ENCODE peak calls at places on chromosomes 16 and 17, in ten cellular contexts. One of them, this sample, is unnamed.

GRCh38 chr17:4678448-4679026 is 25.4 kb downstream of the PELP1 start:
- DNase-seq in spleen: no peak
- DNase-seq in esophagus squamous epithelium: no peak
- DNase-seq in endothelial cell: no peak
- DNase-seq in activated gamma-delta T cell treated with Interleukin-2 at 50 U/mL for 16 hours: no peak
- DNase-seq in progenitor cell of endocrine pancreas: no peak
- DNase-seq in neuronal stem cell: no peak
- DNase-seq in GM12891: no peak
- DNase-seq in cerebellar cortex: no peak
- DNase-seq in T-helper 2 cell: no peak
- DNase-seq in this sample: no peak

GRCh38 chr17:50686494-50687199 is 21.1 kb downstream of the ANKRD40 start:
- DNase-seq in T-helper 2 cell: no peak
- DNase-seq in esophagus squamous epithelium: no peak
- DNase-seq in progenitor cell of endocrine pancreas: no peak
- DNase-seq in cerebellar cortex: no peak
- DNase-seq in activated gamma-delta T cell treated with Interleukin-2 at 50 U/mL for 16 hours: no peak
- DNase-seq in spleen: no peak
- DNase-seq in neuronal stem cell: no peak
- DNase-seq in GM12891: no peak
- DNase-seq in endothelial cell: no peak
- DNase-seq in this sample: no peak

GRCh38 chr16:8885674-8886592 is 3.8 kb downstream of the LITAFD start:
- DNase-seq in esophagus squamous epithelium: no peak
- DNase-seq in T-helper 2 cell: no peak
- DNase-seq in activated gamma-delta T cell treated with Interleukin-2 at 50 U/mL for 16 hours: no peak
- DNase-seq in cerebellar cortex: no peak
- DNase-seq in spleen: peak
- DNase-seq in endothelial cell: no peak
- DNase-seq in GM12891: no peak
- DNase-seq in neuronal stem cell: no peak
- DNase-seq in progenitor cell of endocrine pancreas: no peak
- DNase-seq in this sample: no peak

GRCh38 chr17:76873856-76874255 is 5.7 kb downstream of the MGAT5B start:
- DNase-seq in activated gamma-delta T cell treated with Interleukin-2 at 50 U/mL for 16 hours: no peak
- DNase-seq in esophagus squamous epithelium: no peak
- DNase-seq in progenitor cell of endocrine pancreas: no peak
- DNase-seq in neuronal stem cell: no peak
- DNase-seq in endothelial cell: no peak
- DNase-seq in cerebellar cortex: no peak
- DNase-seq in spleen: no peak
- DNase-seq in GM12891: no peak
- DNase-seq in T-helper 2 cell: no peak
- DNase-seq in this sample: no peak

GRCh38 chr17:52237151-52237550 is 78.6 kb upstream of the CA10 start:
- DNase-seq in esophagus squamous epithelium: no peak
- DNase-seq in endothelial cell: no peak
- DNase-seq in neuronal stem cell: no peak
- DNase-seq in cerebellar cortex: no peak
- DNase-seq in activated gamma-delta T cell treated with Interleukin-2 at 50 U/mL for 16 hours: no peak
- DNase-seq in T-helper 2 cell: no peak
- DNase-seq in GM12891: no peak
- DNase-seq in spleen: no peak
- DNase-seq in progenitor cell of endocrine pancreas: no peak
- DNase-seq in this sample: no peak

GRCh38 chr16:78125112-78125844 is 25.8 kb downstream of the WWOX start:
- DNase-seq in endothelial cell: no peak
- DNase-seq in T-helper 2 cell: no peak
- DNase-seq in spleen: no peak
- DNase-seq in GM12891: no peak
- DNase-seq in activated gamma-delta T cell treated with Interleukin-2 at 50 U/mL for 16 hours: no peak
- DNase-seq in progenitor cell of endocrine pancreas: no peak
- DNase-seq in neuronal stem cell: no peak
- DNase-seq in esophagus squamous epithelium: no peak
- DNase-seq in cerebellar cortex: no peak
- DNase-seq in this sample: no peak

GRCh38 chr17:9575381-9576072 is at the start of gene STX8:
- DNase-seq in activated gamma-delta T cell treated with Interleukin-2 at 50 U/mL for 16 hours: peak
- DNase-seq in progenitor cell of endocrine pancreas: peak
- DNase-seq in GM12891: peak
- DNase-seq in esophagus squamous epithelium: peak
- DNase-seq in neuronal stem cell: peak
- DNase-seq in endothelial cell: peak
- DNase-seq in cerebellar cortex: peak
- DNase-seq in spleen: peak
- DNase-seq in T-helper 2 cell: peak
- DNase-seq in this sample: peak

GRCh38 chr16:31128711-31129567 is 6.6 kb downstream of the PRSS8 start:
- DNase-seq in spleen: peak
- DNase-seq in progenitor cell of endocrine pancreas: no peak
- DNase-seq in cerebellar cortex: no peak
- DNase-seq in GM12891: no peak
- DNase-seq in endothelial cell: no peak
- DNase-seq in T-helper 2 cell: no peak
- DNase-seq in esophagus squamous epithelium: no peak
- DNase-seq in activated gamma-delta T cell treated with Interleukin-2 at 50 U/mL for 16 hours: no peak
- DNase-seq in neuronal stem cell: no peak
- DNase-seq in this sample: no peak

GRCh38 chr17:27559996-27560481 is 70.9 kb upstream of the LGALS9 start:
- DNase-seq in endothelial cell: no peak
- DNase-seq in neuronal stem cell: no peak
- DNase-seq in T-helper 2 cell: no peak
- DNase-seq in cerebellar cortex: no peak
- DNase-seq in esophagus squamous epithelium: no peak
- DNase-seq in activated gamma-delta T cell treated with Interleukin-2 at 50 U/mL for 16 hours: no peak
- DNase-seq in progenitor cell of endocrine pancreas: no peak
- DNase-seq in spleen: peak
- DNase-seq in GM12891: no peak
- DNase-seq in this sample: no peak

GRCh38 chr17:45256114-45256966 is 5.6 kb downstream of the SPATA32 start:
- DNase-seq in neuronal stem cell: no peak
- DNase-seq in activated gamma-delta T cell treated with Interleukin-2 at 50 U/mL for 16 hours: no peak
- DNase-seq in spleen: no peak
- DNase-seq in endothelial cell: no peak
- DNase-seq in GM12891: no peak
- DNase-seq in progenitor cell of endocrine pancreas: no peak
- DNase-seq in esophagus squamous epithelium: no peak
- DNase-seq in cerebellar cortex: no peak
- DNase-seq in T-helper 2 cell: no peak
- DNase-seq in this sample: no peak

GRCh38 chr17:76163919-76164318 is 22.9 kb upstream of the FOXJ1 start:
- DNase-seq in esophagus squamous epithelium: no peak
- DNase-seq in spleen: no peak
- DNase-seq in T-helper 2 cell: no peak
- DNase-seq in neuronal stem cell: no peak
- DNase-seq in activated gamma-delta T cell treated with Interleukin-2 at 50 U/mL for 16 hours: no peak
- DNase-seq in GM12891: no peak
- DNase-seq in cerebellar cortex: no peak
- DNase-seq in endothelial cell: no peak
- DNase-seq in progenitor cell of endocrine pancreas: no peak
- DNase-seq in this sample: no peak

GRCh38 chr16:87853411-87854052 is 15.8 kb downstream of the SLC7A5 start:
- DNase-seq in progenitor cell of endocrine pancreas: peak
- DNase-seq in activated gamma-delta T cell treated with Interleukin-2 at 50 U/mL for 16 hours: peak
- DNase-seq in spleen: peak
- DNase-seq in cerebellar cortex: peak
- DNase-seq in GM12891: peak
- DNase-seq in neuronal stem cell: peak
- DNase-seq in T-helper 2 cell: peak
- DNase-seq in endothelial cell: peak
- DNase-seq in esophagus squamous epithelium: peak
- DNase-seq in this sample: peak

GRCh38 chr16:89623511-89624232 is 10.2 kb downstream of the DPEP1 start:
- DNase-seq in T-helper 2 cell: no peak
- DNase-seq in spleen: no peak
- DNase-seq in neuronal stem cell: no peak
- DNase-seq in progenitor cell of endocrine pancreas: no peak
- DNase-seq in activated gamma-delta T cell treated with Interleukin-2 at 50 U/mL for 16 hours: no peak
- DNase-seq in GM12891: no peak
- DNase-seq in cerebellar cortex: no peak
- DNase-seq in esophagus squamous epithelium: no peak
- DNase-seq in endothelial cell: peak
- DNase-seq in this sample: no peak

GRCh38 chr16:74738134-74738541 is 36.5 kb downstream of the FA2H start:
- DNase-seq in progenitor cell of endocrine pancreas: no peak
- DNase-seq in cerebellar cortex: no peak
- DNase-seq in activated gamma-delta T cell treated with Interleukin-2 at 50 U/mL for 16 hours: no peak
- DNase-seq in esophagus squamous epithelium: no peak
- DNase-seq in spleen: no peak
- DNase-seq in T-helper 2 cell: no peak
- DNase-seq in endothelial cell: no peak
- DNase-seq in neuronal stem cell: no peak
- DNase-seq in GM12891: no peak
- DNase-seq in this sample: no peak

GRCh38 chr17:48520631-48521045 is 10.2 kb downstream of the HOXB1 start:
- DNase-seq in GM12891: no peak
- DNase-seq in progenitor cell of endocrine pancreas: no peak
- DNase-seq in esophagus squamous epithelium: no peak
- DNase-seq in neuronal stem cell: no peak
- DNase-seq in cerebellar cortex: no peak
- DNase-seq in T-helper 2 cell: no peak
- DNase-seq in endothelial cell: no peak
- DNase-seq in spleen: no peak
- DNase-seq in activated gamma-delta T cell treated with Interleukin-2 at 50 U/mL for 16 hours: no peak
- DNase-seq in this sample: no peak

GRCh38 chr16:70772493-70772892 is 28.5 kb downstream of the VAC14 start:
- DNase-seq in progenitor cell of endocrine pancreas: no peak
- DNase-seq in T-helper 2 cell: no peak
- DNase-seq in cerebellar cortex: no peak
- DNase-seq in esophagus squamous epithelium: no peak
- DNase-seq in GM12891: no peak
- DNase-seq in neuronal stem cell: no peak
- DNase-seq in spleen: no peak
- DNase-seq in activated gamma-delta T cell treated with Interleukin-2 at 50 U/mL for 16 hours: no peak
- DNase-seq in endothelial cell: no peak
- DNase-seq in this sample: no peak

GRCh38 chr16:86578499-86579267 is at the start of gene FOXL1:
- DNase-seq in GM12891: no peak
- DNase-seq in cerebellar cortex: no peak
- DNase-seq in esophagus squamous epithelium: no peak
- DNase-seq in progenitor cell of endocrine pancreas: no peak
- DNase-seq in spleen: no peak
- DNase-seq in T-helper 2 cell: no peak
- DNase-seq in activated gamma-delta T cell treated with Interleukin-2 at 50 U/mL for 16 hours: no peak
- DNase-seq in neuronal stem cell: no peak
- DNase-seq in endothelial cell: peak
- DNase-seq in this sample: no peak

GRCh38 chr17:18038149-18038850 is 668 bp downstream of the ATPAF2 start:
- DNase-seq in endothelial cell: no peak
- DNase-seq in T-helper 2 cell: no peak
- DNase-seq in cerebellar cortex: peak
- DNase-seq in spleen: no peak
- DNase-seq in esophagus squamous epithelium: no peak
- DNase-seq in GM12891: no peak
- DNase-seq in activated gamma-delta T cell treated with Interleukin-2 at 50 U/mL for 16 hours: no peak
- DNase-seq in progenitor cell of endocrine pancreas: no peak
- DNase-seq in neuronal stem cell: no peak
- DNase-seq in this sample: no peak

GRCh38 chr16:22348296-22348695 is 26.1 kb downstream of the CDR2 start:
- DNase-seq in GM12891: no peak
- DNase-seq in esophagus squamous epithelium: no peak
- DNase-seq in progenitor cell of endocrine pancreas: no peak
- DNase-seq in T-helper 2 cell: no peak
- DNase-seq in endothelial cell: no peak
- DNase-seq in neuronal stem cell: no peak
- DNase-seq in cerebellar cortex: no peak
- DNase-seq in spleen: no peak
- DNase-seq in activated gamma-delta T cell treated with Interleukin-2 at 50 U/mL for 16 hours: no peak
- DNase-seq in this sample: no peak

GRCh38 chr16:29940656-29941055 is 14.6 kb upstream of the KCTD13 start:
- DNase-seq in progenitor cell of endocrine pancreas: no peak
- DNase-seq in GM12891: no peak
- DNase-seq in T-helper 2 cell: no peak
- DNase-seq in endothelial cell: no peak
- DNase-seq in activated gamma-delta T cell treated with Interleukin-2 at 50 U/mL for 16 hours: no peak
- DNase-seq in esophagus squamous epithelium: no peak
- DNase-seq in cerebellar cortex: peak
- DNase-seq in spleen: no peak
- DNase-seq in neuronal stem cell: no peak
- DNase-seq in this sample: no peak

GRCh38 chr16:1863681-1864460 is 8.1 kb downstream of the MEIOB start:
- DNase-seq in endothelial cell: no peak
- DNase-seq in activated gamma-delta T cell treated with Interleukin-2 at 50 U/mL for 16 hours: no peak
- DNase-seq in neuronal stem cell: no peak
- DNase-seq in spleen: no peak
- DNase-seq in cerebellar cortex: peak
- DNase-seq in esophagus squamous epithelium: no peak
- DNase-seq in GM12891: no peak
- DNase-seq in T-helper 2 cell: no peak
- DNase-seq in progenitor cell of endocrine pancreas: no peak
- DNase-seq in this sample: peak

GRCh38 chr17:17402558-17402957 is 74.2 kb upstream of the MED9 start:
- DNase-seq in spleen: no peak
- DNase-seq in T-helper 2 cell: no peak
- DNase-seq in cerebellar cortex: no peak
- DNase-seq in activated gamma-delta T cell treated with Interleukin-2 at 50 U/mL for 16 hours: no peak
- DNase-seq in GM12891: no peak
- DNase-seq in progenitor cell of endocrine pancreas: no peak
- DNase-seq in neuronal stem cell: no peak
- DNase-seq in esophagus squamous epithelium: no peak
- DNase-seq in endothelial cell: no peak
- DNase-seq in this sample: no peak

GRCh38 chr16:105521-105920 is 27.5 kb downstream of the MPG start:
- DNase-seq in T-helper 2 cell: no peak
- DNase-seq in activated gamma-delta T cell treated with Interleukin-2 at 50 U/mL for 16 hours: no peak
- DNase-seq in endothelial cell: no peak
- DNase-seq in esophagus squamous epithelium: no peak
- DNase-seq in neuronal stem cell: no peak
- DNase-seq in cerebellar cortex: no peak
- DNase-seq in progenitor cell of endocrine pancreas: no peak
- DNase-seq in spleen: no peak
- DNase-seq in GM12891: no peak
- DNase-seq in this sample: no peak

GRCh38 chr16:11447272-11447671 is 102.0 kb downstream of the RMI2 start:
- DNase-seq in progenitor cell of endocrine pancreas: no peak
- DNase-seq in cerebellar cortex: no peak
- DNase-seq in esophagus squamous epithelium: no peak
- DNase-seq in T-helper 2 cell: no peak
- DNase-seq in spleen: no peak
- DNase-seq in neuronal stem cell: no peak
- DNase-seq in endothelial cell: no peak
- DNase-seq in GM12891: no peak
- DNase-seq in activated gamma-delta T cell treated with Interleukin-2 at 50 U/mL for 16 hours: no peak
- DNase-seq in this sample: no peak

GRCh38 chr17:45147581-45148182 is 593 bp upstream of the HEXIM1 start:
- DNase-seq in GM12891: peak
- DNase-seq in T-helper 2 cell: peak
- DNase-seq in esophagus squamous epithelium: no peak
- DNase-seq in endothelial cell: peak
- DNase-seq in cerebellar cortex: peak
- DNase-seq in neuronal stem cell: peak
- DNase-seq in progenitor cell of endocrine pancreas: no peak
- DNase-seq in activated gamma-delta T cell treated with Interleukin-2 at 50 U/mL for 16 hours: peak
- DNase-seq in spleen: peak
- DNase-seq in this sample: peak

GRCh38 chr16:69741951-69742904 is 12.5 kb downstream of the NOB1 start:
- DNase-seq in T-helper 2 cell: no peak
- DNase-seq in esophagus squamous epithelium: no peak
- DNase-seq in progenitor cell of endocrine pancreas: no peak
- DNase-seq in activated gamma-delta T cell treated with Interleukin-2 at 50 U/mL for 16 hours: no peak
- DNase-seq in neuronal stem cell: no peak
- DNase-seq in spleen: peak
- DNase-seq in cerebellar cortex: peak
- DNase-seq in endothelial cell: no peak
- DNase-seq in GM12891: no peak
- DNase-seq in this sample: no peak

GRCh38 chr16:85096921-85097320 is 15.4 kb downstream of the CIBAR2 start:
- DNase-seq in activated gamma-delta T cell treated with Interleukin-2 at 50 U/mL for 16 hours: no peak
- DNase-seq in GM12891: no peak
- DNase-seq in esophagus squamous epithelium: no peak
- DNase-seq in cerebellar cortex: no peak
- DNase-seq in spleen: no peak
- DNase-seq in progenitor cell of endocrine pancreas: no peak
- DNase-seq in neuronal stem cell: no peak
- DNase-seq in endothelial cell: no peak
- DNase-seq in T-helper 2 cell: no peak
- DNase-seq in this sample: no peak

GRCh38 chr17:13704333-13704732 is 102.6 kb upstream of the HS3ST3A1 start:
- DNase-seq in endothelial cell: no peak
- DNase-seq in GM12891: no peak
- DNase-seq in neuronal stem cell: no peak
- DNase-seq in spleen: no peak
- DNase-seq in esophagus squamous epithelium: no peak
- DNase-seq in activated gamma-delta T cell treated with Interleukin-2 at 50 U/mL for 16 hours: no peak
- DNase-seq in cerebellar cortex: no peak
- DNase-seq in progenitor cell of endocrine pancreas: no peak
- DNase-seq in T-helper 2 cell: no peak
- DNase-seq in this sample: no peak